ENCODE peak calls at places on chromosomes 2 and 18, in nine cellular contexts. H is brain pericyte, K is fibroblast of pulmonary artery, M is GM04503, W is T-helper 17 cell, T is epithelial cell of esophagus, R is activated T-cell treated with anti-CD3 and anti-CD28 coated beads for 1 hour, C is RWPE1, G is type B pancreatic cell. Q is an unnamed sample.

GRCh38 chr2:239302808-239303557 is 97.8 kb downstream of the HDAC4 start:
- DNase-seq in H (no peak), K (no peak), M (no peak), W (no peak), T (no peak), R (no peak), C (no peak), G (no peak), Q (no peak)

GRCh38 chr2:183408562-183408961 is 284.3 kb downstream of the NUP35 start:
- DNase-seq in H (no peak), K (no peak), M (no peak), W (no peak), T (no peak), R (no peak), C (no peak), G (no peak), Q (no peak)

GRCh38 chr2:176484838-176485237 is 215.6 kb downstream of the MTX2 start:
- DNase-seq in H (no peak), K (peak; percentile 67), M (peak; percentile 72), W (no peak), T (no peak), R (no peak), C (no peak), G (no peak), Q (no peak)

GRCh38 chr2:170929686-170930050 is 615 bp downstream of the GORASP2 start:
- DNase-seq in H (no peak), K (peak; percentile 29), M (peak; percentile 6), W (peak; percentile 14), T (peak; percentile 64), R (peak; percentile 23), C (peak; percentile 64), G (peak; percentile 77), Q (peak; percentile 53)

GRCh38 chr2:5077479-5078089 is 614.6 kb upstream of the SOX11 start:
- DNase-seq in H (no peak), K (peak; percentile 0), M (no peak), W (no peak), T (peak; percentile 13), R (no peak), C (no peak), G (no peak), Q (no peak)

GRCh38 chr2:32960647-32961403 is 14.1 kb downstream of the LTBP1 start:
- DNase-seq in H (no peak), K (no peak), M (no peak), W (no peak), T (no peak), R (no peak), C (no peak), G (no peak), Q (no peak)

GRCh38 chr2:239822146-239822945 is 202.8 kb downstream of the NDUFA10 start:
- DNase-seq in H (no peak), K (no peak), M (no peak), W (no peak), T (no peak), R (no peak), C (no peak), G (peak; percentile 44), Q (peak; percentile 3)

GRCh38 chr18:39494211-39494896 is 1928.8 kb upstream of the CELF4 start:
- DNase-seq in H (no peak), K (no peak), M (no peak), W (no peak), T (no peak), R (no peak), C (no peak), G (no peak), Q (no peak)

GRCh38 chr2:99198103-99198841 is 17.3 kb downstream of the MRPL30 start:
- DNase-seq in H (no peak), K (no peak), M (no peak), W (no peak), T (peak; percentile 76), R (no peak), C (no peak), G (no peak), Q (no peak)

GRCh38 chr2:158197940-158198339 is 96.3 kb downstream of the UPP2 start:
- DNase-seq in H (no peak), K (no peak), M (no peak), W (no peak), T (no peak), R (no peak), C (no peak), G (no peak), Q (no peak)

GRCh38 chr2:190524928-190525327 is 9.6 kb downstream of the NEMP2 start:
- DNase-seq in H (no peak), K (no peak), M (no peak), W (no peak), T (no peak), R (no peak), C (no peak), G (no peak), Q (no peak)

GRCh38 chr2:8571792-8572499 is 109.9 kb upstream of the ID2 start:
- DNase-seq in H (no peak), K (no peak), M (no peak), W (no peak), T (no peak), R (no peak), C (no peak), G (peak; percentile 55), Q (no peak)

GRCh38 chr2:169965495-169965894 is 138.2 kb downstream of the UBR3 start:
- DNase-seq in H (no peak), K (peak; percentile 59), M (no peak), W (no peak), T (no peak), R (no peak), C (no peak), G (no peak), Q (no peak)

GRCh38 chr18:33898427-33898826 is 320.4 kb downstream of the ASXL3 start:
- DNase-seq in H (no peak), K (no peak), M (no peak), W (no peak), T (no peak), R (no peak), C (no peak), G (no peak), Q (no peak)

GRCh38 chr2:64730551-64731305 is 77.0 kb upstream of the SERTAD2 start:
- DNase-seq in H (peak; percentile 36), K (peak; percentile 79), M (no peak), W (peak; percentile 9), T (peak; percentile 70), R (no peak), C (peak; percentile 42), G (no peak), Q (no peak)

GRCh38 chr18:76457475-76457874 is 37.6 kb downstream of the ZNF516 start:
- DNase-seq in H (no peak), K (no peak), M (no peak), W (no peak), T (no peak), R (no peak), C (no peak), G (peak; percentile 39), Q (no peak)

GRCh38 chr2:52964916-52965530 is 802.6 kb upstream of the CHAC2 start:
- DNase-seq in H (peak; percentile 5), K (no peak), M (no peak), W (no peak), T (no peak), R (no peak), C (no peak), G (no peak), Q (no peak)

GRCh38 chr2:160581035-160581434 is 87.4 kb upstream of the RBMS1 start:
- DNase-seq in H (no peak), K (peak; percentile 27), M (no peak), W (no peak), T (peak; percentile 54), R (no peak), C (no peak), G (no peak), Q (no peak)

GRCh38 chr2:160482673-160483072 is 10.9 kb downstream of the RBMS1 start:
- DNase-seq in H (no peak), K (no peak), M (no peak), W (no peak), T (no peak), R (no peak), C (no peak), G (no peak), Q (no peak)

GRCh38 chr2:45984366-45984765 is 312.8 kb upstream of the EPAS1 start:
- DNase-seq in H (no peak), K (no peak), M (no peak), W (no peak), T (no peak), R (no peak), C (no peak), G (no peak), Q (no peak)

GRCh38 chr2:217049931-217050330 is 190.1 kb upstream of the TNP1 start:
- DNase-seq in H (peak; percentile 81), K (no peak), M (no peak), W (no peak), T (no peak), R (no peak), C (no peak), G (no peak), Q (no peak)

GRCh38 chr18:32425466-32425865 is 45.2 kb downstream of the GAREM1 start:
- DNase-seq in H (peak; percentile 11), K (peak; percentile 82), M (no peak), W (no peak), T (peak; percentile 53), R (no peak), C (peak; percentile 2), G (no peak), Q (no peak)

GRCh38 chr18:7741640-7742039 is 174.5 kb downstream of the PTPRM start:
- DNase-seq in H (no peak), K (no peak), M (no peak), W (no peak), T (no peak), R (no peak), C (no peak), G (no peak), Q (no peak)

GRCh38 chr2:74741076-74741460 is 87.0 kb downstream of the SEMA4F start:
- DNase-seq in H (no peak), K (no peak), M (no peak), W (no peak), T (no peak), R (no peak), C (peak; percentile 92), G (no peak), Q (no peak)

GRCh38 chr2:122528061-122528460 is 772.6 kb downstream of the TSN start:
- DNase-seq in H (no peak), K (peak; percentile 70), M (no peak), W (no peak), T (peak; percentile 8), R (no peak), C (no peak), G (no peak), Q (no peak)

GRCh38 chr2:31945572-31945935 is 65.3 kb downstream of the MEMO1 start:
- DNase-seq in H (no peak), K (peak; percentile 69), M (no peak), W (no peak), T (no peak), R (no peak), C (no peak), G (no peak), Q (no peak)

GRCh38 chr2:143398701-143399260 is 269.6 kb downstream of the ARHGAP15 start:
- DNase-seq in H (no peak), K (no peak), M (no peak), W (no peak), T (peak; percentile 89), R (no peak), C (peak; percentile 61), G (no peak), Q (no peak)

GRCh38 chr2:99576775-99577174 is 87.0 kb upstream of the REV1 start:
- DNase-seq in H (no peak), K (no peak), M (no peak), W (no peak), T (no peak), R (no peak), C (no peak), G (no peak), Q (no peak)

GRCh38 chr2:212451786-212452200 is 86.8 kb downstream of the ERBB4 start:
- DNase-seq in H (no peak), K (peak; percentile 86), M (peak; percentile 72), W (no peak), T (peak; percentile 42), R (no peak), C (peak; percentile 53), G (no peak), Q (no peak)

GRCh38 chr2:217661378-217661777 is 341.4 kb downstream of the TNS1 start:
- DNase-seq in H (no peak), K (no peak), M (no peak), W (no peak), T (no peak), R (no peak), C (no peak), G (no peak), Q (no peak)

GRCh38 chr2:54569745-54570296 is 113.7 kb downstream of the SPTBN1 start:
- DNase-seq in H (no peak), K (no peak), M (no peak), W (no peak), T (peak; percentile 67), R (no peak), C (no peak), G (no peak), Q (no peak)

Q was measured in progenitor cell of endocrine pancreas.